ENCODE peak calls at places on chromosomes 4 and X, in seven cellular contexts. W is nephron progenitor cell, Q is uterus, S is activated B cell treated with CpG ODN at 0.5 μM for 24 hours, Y is PC-3, O is astrocyte of the cerebellum, Z is kidney. A is an unnamed sample.

GRCh38 chr4:13541720-13542576 is 2.4 kb downstream of the NKX3-2 start:
- DNase-seq in W (peak), Q (no peak), S (peak), Y (no peak), O (no peak), Z (peak), A (no peak)

GRCh38 chrX:128518508-128518907 is 466.3 kb upstream of the ACTRT1 start:
- DNase-seq in W (no peak), Q (no peak), S (no peak), Y (peak), O (peak), Z (no peak), A (no peak)

GRCh38 chr4:7513731-7514130 is 79.0 kb upstream of the PSAPL1 start:
- DNase-seq in W (no peak), Q (no peak), S (no peak), Y (peak), O (peak), Z (no peak), A (no peak)

GRCh38 chr4:80367737-80368136 is 32.2 kb downstream of the CFAP299 start:
- DNase-seq in W (no peak), Q (no peak), S (no peak), Y (peak), O (no peak), Z (no peak), A (no peak)

GRCh38 chr4:24373662-24374061 is 210.7 kb downstream of the DHX15 start:
- DNase-seq in W (no peak), Q (no peak), S (no peak), Y (no peak), O (no peak), Z (no peak), A (no peak)

GRCh38 chr4:68123525-68123924 is 6.1 kb downstream of the TMPRSS11F start:
- DNase-seq in W (no peak), Q (no peak), S (no peak), Y (no peak), O (no peak), Z (no peak), A (no peak)

GRCh38 chr4:142493255-142493976 is 352.7 kb downstream of the INPP4B start:
- DNase-seq in W (no peak), Q (no peak), S (no peak), Y (peak), O (peak), Z (no peak), A (no peak)

GRCh38 chr4:167032876-167033275 is 201.4 kb downstream of the SPOCK3 start:
- DNase-seq in W (no peak), Q (no peak), S (no peak), Y (peak), O (no peak), Z (no peak), A (no peak)

GRCh38 chrX:56995271-56995994 is at the start of gene SPIN3:
- DNase-seq in W (peak), Q (peak), S (peak), Y (peak), O (peak), Z (peak), A (peak)

GRCh38 chr4:142656178-142656577 is 189.9 kb downstream of the INPP4B start:
- DNase-seq in W (peak), Q (no peak), S (no peak), Y (no peak), O (no peak), Z (no peak), A (no peak)

GRCh38 chrX:103464774-103465117 is 54.5 kb downstream of the RAB40A start:
- DNase-seq in W (peak), Q (peak), S (peak), Y (peak), O (peak), Z (no peak), A (peak)

GRCh38 chr4:106898621-106899230 is 137.4 kb downstream of the DKK2 start:
- DNase-seq in W (peak), Q (no peak), S (no peak), Y (peak), O (peak), Z (no peak), A (peak)

GRCh38 chrX:134520860-134521390 is 61.0 kb downstream of the HPRT1 start:
- DNase-seq in W (peak), Q (no peak), S (no peak), Y (peak), O (peak), Z (no peak), A (peak)

GRCh38 chrX:100264200-100264599 is 145.9 kb downstream of the PCDH19 start:
- DNase-seq in W (no peak), Q (no peak), S (no peak), Y (no peak), O (no peak), Z (no peak), A (no peak)

GRCh38 chrX:63920875-63921274 is 135.9 kb upstream of the ARHGEF9 start:
- DNase-seq in W (no peak), Q (no peak), S (no peak), Y (no peak), O (no peak), Z (no peak), A (no peak)

GRCh38 chrX:80648023-80648422 is 161.7 kb downstream of the BRWD3 start:
- DNase-seq in W (no peak), Q (no peak), S (no peak), Y (peak), O (no peak), Z (no peak), A (no peak)

GRCh38 chr4:22897520-22898108 is 204.9 kb downstream of the GBA3 start:
- DNase-seq in W (peak), Q (no peak), S (no peak), Y (peak), O (peak), Z (no peak), A (peak)

GRCh38 chrX:113305496-113305895 is 464.9 kb upstream of the AMOT start:
- DNase-seq in W (no peak), Q (no peak), S (no peak), Y (peak), O (peak), Z (no peak), A (no peak)

GRCh38 chr4:72665376-72665978 is 96.5 kb upstream of the ADAMTS3 start:
- DNase-seq in W (no peak), Q (no peak), S (no peak), Y (no peak), O (no peak), Z (no peak), A (no peak)

GRCh38 chr4:58560736-58561135 is 1450.6 kb upstream of the IGFBP7 start:
- DNase-seq in W (no peak), Q (no peak), S (no peak), Y (no peak), O (no peak), Z (no peak), A (no peak)

GRCh38 chr4:113445286-113445685 is 316.3 kb downstream of the CAMK2D start:
- DNase-seq in W (no peak), Q (peak), S (no peak), Y (peak), O (peak), Z (no peak), A (no peak)

GRCh38 chr4:157220026-157220881 is at the start of gene GRIA2:
- DNase-seq in W (peak), Q (peak), S (no peak), Y (no peak), O (peak), Z (peak), A (peak)

GRCh38 chr4:119682080-119682479 is 53.5 kb upstream of the PDE5A start:
- DNase-seq in W (no peak), Q (no peak), S (no peak), Y (peak), O (no peak), Z (no peak), A (no peak)

GRCh38 chr4:74033721-74034120 is 4.8 kb downstream of the CXCL3 start:
- DNase-seq in W (no peak), Q (no peak), S (no peak), Y (peak), O (no peak), Z (no peak), A (no peak)

GRCh38 chr4:82741188-82741587 is 57.4 kb downstream of the SCD5 start:
- DNase-seq in W (no peak), Q (no peak), S (no peak), Y (no peak), O (no peak), Z (no peak), A (no peak)

GRCh38 chrX:45767021-45767491 is 566.4 kb upstream of the DIPK2B start:
- DNase-seq in W (no peak), Q (no peak), S (no peak), Y (peak), O (no peak), Z (no peak), A (no peak)

GRCh38 chr4:113336556-113336955 is 287.1 kb downstream of the ANK2 start:
- DNase-seq in W (no peak), Q (no peak), S (no peak), Y (peak), O (no peak), Z (no peak), A (no peak)

GRCh38 chr4:169117591-169118081 is 107.6 kb upstream of the CBR4 start:
- DNase-seq in W (no peak), Q (no peak), S (no peak), Y (no peak), O (no peak), Z (no peak), A (no peak)

GRCh38 chr4:106266201-106266600 is 49.8 kb downstream of the TBCK start:
- DNase-seq in W (no peak), Q (no peak), S (no peak), Y (peak), O (peak), Z (no peak), A (no peak)

GRCh38 chrX:96361844-96362243 is 322.8 kb upstream of the DIAPH2 start:
- DNase-seq in W (no peak), Q (no peak), S (no peak), Y (no peak), O (no peak), Z (no peak), A (no peak)

GRCh38 chrX:136200466-136200865 is 50.7 kb downstream of the MAP7D3 start:
- DNase-seq in W (no peak), Q (no peak), S (no peak), Y (peak), O (peak), Z (no peak), A (no peak)

GRCh38 chr4:161252520-161253141 is 911.2 kb downstream of the FSTL5 start:
- DNase-seq in W (no peak), Q (no peak), S (no peak), Y (peak), O (no peak), Z (no peak), A (no peak)

GRCh38 chr4:76377922-76378321 is 43.0 kb downstream of the CCDC158 start:
- DNase-seq in W (peak), Q (no peak), S (no peak), Y (peak), O (peak), Z (no peak), A (peak)

GRCh38 chr4:68070302-68070701 is 59.4 kb downstream of the TMPRSS11F start:
- DNase-seq in W (no peak), Q (no peak), S (no peak), Y (no peak), O (no peak), Z (no peak), A (no peak)

GRCh38 chr4:184265566-184266351 is 48.1 kb upstream of the ENPP6 start:
- DNase-seq in W (no peak), Q (no peak), S (no peak), Y (peak), O (no peak), Z (no peak), A (no peak)

GRCh38 chr4:92265798-92266197 is 38.0 kb upstream of the GRID2 start:
- DNase-seq in W (no peak), Q (no peak), S (no peak), Y (no peak), O (no peak), Z (no peak), A (no peak)

GRCh38 chr4:92266521-92266920 is 37.2 kb upstream of the GRID2 start:
- DNase-seq in W (no peak), Q (no peak), S (no peak), Y (no peak), O (no peak), Z (no peak), A (no peak)

GRCh38 chr4:92265066-92265465 is 38.7 kb upstream of the GRID2 start:
- DNase-seq in W (no peak), Q (no peak), S (no peak), Y (no peak), O (no peak), Z (no peak), A (no peak)

GRCh38 chr4:92268642-92269041 is 35.1 kb upstream of the GRID2 start:
- DNase-seq in W (no peak), Q (no peak), S (no peak), Y (no peak), O (no peak), Z (no peak), A (no peak)

DNA sequence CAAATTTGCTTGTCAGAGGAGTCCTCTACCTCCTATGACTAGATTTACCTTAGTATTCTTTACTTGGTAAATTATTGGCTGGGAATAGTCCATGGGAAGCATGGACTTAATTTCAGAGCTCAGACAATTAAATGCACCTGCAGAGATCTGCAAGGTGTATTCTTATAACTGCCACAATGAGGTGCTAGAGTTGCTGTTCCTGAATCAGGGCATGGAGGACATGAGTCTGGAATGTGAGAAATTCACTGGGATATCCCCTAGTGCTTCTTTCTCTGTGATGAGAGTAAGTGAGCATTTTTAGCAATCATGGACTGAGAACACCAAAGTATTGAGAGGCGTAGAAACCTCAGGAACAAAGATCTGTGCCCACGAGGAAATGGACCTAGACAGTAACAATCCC is 32.9 kb upstream of the GRID2 start:
- DNase-seq in W (no peak), Q (no peak), S (no peak), Y (peak), O (no peak), Z (no peak), A (no peak)
- TF ChIP-seq CTCF in W (peak), Q (no peak), S (no peak), Y (peak), O (peak), Z (no peak), A (no peak)

GRCh38 chr4:121824171-121824527 is 466 bp upstream of the CCNA2 start:
- DNase-seq in W (no peak), Q (no peak), S (no peak), Y (no peak), O (no peak), Z (no peak), A (no peak)

GRCh38 chr4:121822047-121822446 is 1.6 kb downstream of the CCNA2 start:
- DNase-seq in W (no peak), Q (no peak), S (no peak), Y (no peak), O (no peak), Z (no peak), A (no peak)

GRCh38 chr4:121824950-121825349 is 1.3 kb upstream of the CCNA2 start:
- DNase-seq in W (no peak), Q (no peak), S (no peak), Y (no peak), O (no peak), Z (no peak), A (no peak)

GRCh38 chr4:121822796-121823504 is 733 bp downstream of the CCNA2 start:
- DNase-seq in W (peak), Q (peak), S (no peak), Y (peak), O (no peak), Z (no peak), A (peak)

DNA sequence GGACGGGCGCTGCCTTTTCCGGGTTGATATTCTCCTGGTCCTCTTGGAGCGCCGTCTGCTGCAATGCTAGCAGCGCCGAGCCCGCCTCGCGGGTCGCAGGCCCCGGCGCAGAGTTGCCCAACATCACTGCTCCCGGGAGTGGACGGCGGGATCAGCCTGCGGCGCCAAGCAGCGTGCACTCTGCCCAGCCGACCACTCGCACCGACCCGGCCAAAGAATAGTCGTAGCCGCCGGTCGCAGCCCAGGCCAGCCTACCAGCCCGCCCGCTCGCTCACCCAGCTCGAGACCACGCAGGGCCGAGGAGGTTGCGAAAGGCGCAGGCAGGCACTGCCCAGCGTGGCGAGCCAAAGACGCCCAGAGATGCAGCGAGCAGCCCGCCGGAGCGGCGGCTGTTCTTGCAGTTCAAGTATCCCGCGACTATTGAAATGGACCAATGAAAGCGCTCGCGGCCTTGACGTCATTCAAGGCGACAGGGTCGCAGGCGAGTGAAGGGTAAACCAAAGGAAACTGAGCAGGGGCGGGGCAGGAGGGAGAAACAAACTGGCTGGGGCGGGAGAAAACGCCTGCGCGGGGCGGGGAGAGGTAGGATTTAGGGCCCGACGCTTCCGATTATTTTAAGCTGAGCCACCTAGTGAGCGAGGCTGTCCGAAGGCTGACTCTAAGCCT is at the start of gene CCNA2:
- DNase-seq in W (peak), Q (peak), S (peak), Y (peak), O (peak), Z (peak), A (peak)
- TF ChIP-seq CTCF in W (no peak), Q (no peak), S (no peak), Y (no peak), O (no peak), Z (no peak), A (no peak)

GRCh38 chrX:47859686-47860085 is 23.0 kb downstream of the ZNF81 start:
- DNase-seq in W (no peak), Q (no peak), S (no peak), Y (no peak), O (no peak), Z (no peak), A (no peak)

GRCh38 chrX:47849776-47850175 is 13.1 kb downstream of the ZNF81 start:
- DNase-seq in W (no peak), Q (no peak), S (no peak), Y (no peak), O (no peak), Z (no peak), A (no peak)

GRCh38 chrX:47854474-47854873 is 17.8 kb downstream of the ZNF81 start:
- DNase-seq in W (peak), Q (peak), S (no peak), Y (peak), O (peak), Z (no peak), A (peak)
- TF ChIP-seq CTCF in W (peak), Q (peak), S (no peak), Y (peak), O (peak), Z (peak), A (peak)

GRCh38 chr4:123994917-123995316 is 598.3 kb downstream of the SPRY1 start:
- DNase-seq in W (no peak), Q (no peak), S (no peak), Y (peak), O (no peak), Z (no peak), A (no peak)
- TF ChIP-seq CTCF in W (no peak), Q (no peak), S (no peak), Y (peak), O (peak), Z (no peak), A (peak)

GRCh38 chr4:103424853-103425252 is 226.7 kb upstream of the CENPE start:
- DNase-seq in W (no peak), Q (no peak), S (no peak), Y (peak), O (no peak), Z (no peak), A (no peak)

GRCh38 chr4:103425406-103425805 is 227.3 kb upstream of the CENPE start:
- DNase-seq in W (no peak), Q (no peak), S (no peak), Y (no peak), O (no peak), Z (no peak), A (no peak)

GRCh38 chr4:103429283-103429682 is 231.1 kb upstream of the CENPE start:
- DNase-seq in W (peak), Q (no peak), S (no peak), Y (no peak), O (no peak), Z (no peak), A (no peak)
- TF ChIP-seq CTCF in W (peak), Q (no peak), S (no peak), Y (peak), O (peak), Z (no peak), A (peak)

GRCh38 chrX:2652106-2652505 is 39.0 kb upstream of the CD99 start:
- DNase-seq in W (no peak), Q (no peak), S (no peak), Y (no peak), O (no peak), Z (no peak), A (no peak)
- TF ChIP-seq CTCF in W (no peak), Q (no peak), S (no peak), Y (peak), O (no peak), Z (no peak), A (peak)

A was measured in neural crest cell.